ENCODE peak calls at places on chromosome 10, in nine cellular contexts. Z, P, W, K, A, X, I, V and B are unnamed samples.

GRCh38 chr10:124259139-124259825 is 159.4 kb downstream of the OAT start:
- ATAC-seq in Z (peak; percentile 86), P (peak; percentile 52), W (no peak), K (no peak), A (peak; percentile 18), X (no peak), I (no peak), V (peak; percentile 33), B (no peak)

GRCh38 chr10:62619409-62619730 is 185.2 kb upstream of the ADO start:
- ATAC-seq in Z (no peak), P (peak; percentile 22), W (no peak), K (no peak), A (peak; percentile 52), X (no peak), I (no peak), V (peak; percentile 29), B (peak; percentile 47)

GRCh38 chr10:90930070-90930837 is 9.4 kb upstream of the ANKRD1 start:
- ATAC-seq in Z (peak; percentile 91), P (peak; percentile 89), W (no peak), K (no peak), A (peak; percentile 84), X (peak; percentile 53), I (no peak), V (no peak), B (no peak)

GRCh38 chr10:56604624-56605023 is 243.6 kb upstream of the ZWINT start:
- ATAC-seq in Z (no peak), P (no peak), W (no peak), K (no peak), A (no peak), X (no peak), I (no peak), V (no peak), B (no peak)

GRCh38 chr10:44153901-44154670 is 230.8 kb downstream of the CXCL12 start:
- ATAC-seq in Z (no peak), P (no peak), W (no peak), K (no peak), A (no peak), X (no peak), I (no peak), V (no peak), B (no peak)

GRCh38 chr10:70317272-70317942 is 33.6 kb upstream of the NPFFR1 start:
- ATAC-seq in Z (peak; percentile 66), P (peak; percentile 16), W (no peak), K (no peak), A (no peak), X (no peak), I (peak; percentile 27), V (peak; percentile 42), B (peak; percentile 62)

GRCh38 chr10:111107023-111107422 is 30.2 kb downstream of the ADRA2A start:
- ATAC-seq in Z (peak; percentile 72), P (no peak), W (no peak), K (no peak), A (no peak), X (no peak), I (no peak), V (peak; percentile 32), B (no peak)

GRCh38 chr10:118564652-118565051 is 30.8 kb downstream of the PRLHR start:
- ATAC-seq in Z (peak; percentile 56), P (no peak), W (no peak), K (no peak), A (no peak), X (no peak), I (no peak), V (no peak), B (no peak)

GRCh38 chr10:77400041-77400440 is 237.6 kb downstream of the KCNMA1 start:
- ATAC-seq in Z (no peak), P (no peak), W (no peak), K (no peak), A (no peak), X (no peak), I (no peak), V (peak; percentile 24), B (no peak)

GRCh38 chr10:133377818-133378250 is 1.2 kb upstream of the PAOX start:
- ATAC-seq in Z (peak; percentile 39), P (no peak), W (no peak), K (no peak), A (no peak), X (no peak), I (no peak), V (no peak), B (no peak)

GRCh38 chr10:59887006-59887405 is 19.4 kb downstream of the CCDC6 start:
- ATAC-seq in Z (no peak), P (no peak), W (peak; percentile 93), K (no peak), A (no peak), X (no peak), I (no peak), V (no peak), B (no peak)

GRCh38 chr10:67792653-67793052 is 45.3 kb downstream of the DNAJC12 start:
- ATAC-seq in Z (no peak), P (no peak), W (no peak), K (no peak), A (no peak), X (no peak), I (no peak), V (no peak), B (no peak)

GRCh38 chr10:111114931-111115500 is 38.2 kb downstream of the ADRA2A start:
- ATAC-seq in Z (no peak), P (no peak), W (no peak), K (no peak), A (no peak), X (no peak), I (no peak), V (no peak), B (no peak)

GRCh38 chr10:119567978-119568377 is 25.5 kb upstream of the RGS10 start:
- ATAC-seq in Z (no peak), P (no peak), W (no peak), K (no peak), A (no peak), X (no peak), I (peak; percentile 40), V (no peak), B (peak; percentile 34)

GRCh38 chr10:48523212-48523819 is 81.6 kb downstream of the ARHGAP22 start:
- ATAC-seq in Z (peak; percentile 50), P (peak; percentile 36), W (no peak), K (peak; percentile 10), A (peak; percentile 53), X (peak; percentile 77), I (no peak), V (peak; percentile 15), B (peak; percentile 3)

GRCh38 chr10:48511066-48511854 is 93.6 kb downstream of the ARHGAP22 start:
- ATAC-seq in Z (no peak), P (no peak), W (no peak), K (no peak), A (no peak), X (no peak), I (no peak), V (no peak), B (peak; percentile 44)

GRCh38 chr10:112934193-112934592 is 15.9 kb upstream of the TCF7L2 start:
- ATAC-seq in Z (no peak), P (no peak), W (no peak), K (no peak), A (no peak), X (no peak), I (no peak), V (no peak), B (no peak)

GRCh38 chr10:125289461-125289860 is 129.1 kb upstream of the CTBP2 start:
- ATAC-seq in Z (no peak), P (no peak), W (no peak), K (no peak), A (no peak), X (no peak), I (no peak), V (no peak), B (no peak)

GRCh38 chr10:114332301-114332797 is 72.0 kb downstream of the AFAP1L2 start:
- ATAC-seq in Z (no peak), P (no peak), W (no peak), K (no peak), A (no peak), X (no peak), I (no peak), V (no peak), B (no peak)

GRCh38 chr10:122154733-122155366 is 116.2 kb upstream of the BTBD16 start:
- ATAC-seq in Z (no peak), P (peak; percentile 25), W (no peak), K (no peak), A (peak; percentile 51), X (peak; percentile 72), I (no peak), V (peak; percentile 85), B (no peak)

GRCh38 chr10:88840104-88840503 is 11.5 kb downstream of the ANKRD22 start:
- ATAC-seq in Z (no peak), P (no peak), W (no peak), K (no peak), A (no peak), X (no peak), I (no peak), V (peak; percentile 69), B (no peak)

GRCh38 chr10:3666525-3667302 is 118.3 kb downstream of the KLF6 start:
- ATAC-seq in Z (no peak), P (peak; percentile 49), W (peak; percentile 66), K (peak; percentile 63), A (no peak), X (no peak), I (peak; percentile 42), V (no peak), B (peak; percentile 52)